ENCODE peak calls at places on chromosomes 13 and 19, in seven cellular contexts. C is HTR-8/SVneo, L is naive B cell, E is nucleus accumbens, Z is hippocampal formation, I is breast epithelium, F is T47D. S is an unnamed sample.
A peak's percentile ranks its signal among the peaks of the same experiment; 100 is the strongest.

GRCh38 chr13:98992355-98992754 is 14.5 kb upstream of the DOCK9 start:
- DNase-seq in C (no peak), L (no peak), E (no peak), Z (no peak), I (no peak), F (no peak), S (no peak)

GRCh38 chr13:73110814-73111213 is 52.0 kb downstream of the KLF5 start:
- DNase-seq in C (no peak), L (no peak), E (no peak), Z (no peak), I (no peak), F (no peak), S (no peak)

GRCh38 chr19:3458595-3459284 is 21.6 kb downstream of the SMIM24 start:
- DNase-seq in C (no peak), L (no peak), E (no peak), Z (no peak), I (no peak), F (no peak), S (peak; percentile 45)

GRCh38 chr13:106865706-106866288 is 297.9 kb upstream of the ARGLU1 start:
- DNase-seq in C (no peak), L (no peak), E (no peak), Z (no peak), I (no peak), F (no peak), S (no peak)

GRCh38 chr13:81987677-81988357 is 1646.9 kb upstream of the SPRY2 start:
- DNase-seq in C (no peak), L (no peak), E (no peak), Z (no peak), I (no peak), F (peak; percentile 29), S (no peak)

GRCh38 chr13:112775791-112776279 is 86.0 kb downstream of the ATP11A start:
- DNase-seq in C (no peak), L (no peak), E (no peak), Z (no peak), I (no peak), F (no peak), S (no peak)

GRCh38 chr19:55647732-55648656 is at the start of gene CCDC106:
- DNase-seq in C (peak; percentile 67), L (peak; percentile 67), E (peak; percentile 71), Z (peak; percentile 73), I (no peak), F (peak; percentile 70), S (peak; percentile 82)

GRCh38 chr19:1252221-1252817 is 3.9 kb downstream of the MIDN start:
- DNase-seq in C (no peak), L (peak; percentile 76), E (peak; percentile 83), Z (peak; percentile 88), I (peak; percentile 96), F (peak; percentile 68), S (peak; percentile 89)

GRCh38 chr13:49967456-49967855 is 29.4 kb upstream of the TRIM13 start:
- DNase-seq in C (no peak), L (no peak), E (no peak), Z (no peak), I (no peak), F (no peak), S (no peak)

GRCh38 chr13:78022164-78022877 is 103.7 kb upstream of the EDNRB start:
- DNase-seq in C (peak; percentile 1), L (peak; percentile 66), E (no peak), Z (peak; percentile 22), I (no peak), F (no peak), S (peak; percentile 63)

GRCh38 chr13:97385146-97385545 is 48.8 kb upstream of the RAP2A start:
- DNase-seq in C (no peak), L (no peak), E (no peak), Z (no peak), I (no peak), F (no peak), S (no peak)

GRCh38 chr13:75670496-75670895 is 34.4 kb downstream of the LMO7 start:
- DNase-seq in C (no peak), L (no peak), E (no peak), Z (no peak), I (no peak), F (no peak), S (no peak)

GRCh38 chr13:113113846-113114271 is 8.3 kb downstream of the F7 start:
- DNase-seq in C (no peak), L (no peak), E (no peak), Z (no peak), I (no peak), F (no peak), S (no peak)

GRCh38 chr19:1630811-1631210 is 21.6 kb downstream of the TCF3 start:
- DNase-seq in C (no peak), L (no peak), E (no peak), Z (no peak), I (no peak), F (no peak), S (no peak)

GRCh38 chr13:102788683-102789082 is 10.1 kb downstream of the POGLUT2 start:
- DNase-seq in C (no peak), L (no peak), E (no peak), Z (no peak), I (no peak), F (no peak), S (no peak)

GRCh38 chr19:2051771-2052704 is 994 bp upstream of the MKNK2 start:
- DNase-seq in C (no peak), L (peak; percentile 83), E (no peak), Z (no peak), I (no peak), F (peak; percentile 80), S (no peak)

GRCh38 chr13:57582032-57582431 is 49.5 kb upstream of the PCDH17 start:
- DNase-seq in C (no peak), L (no peak), E (no peak), Z (no peak), I (no peak), F (peak; percentile 40), S (no peak)

GRCh38 chr19:3645726-3646125 is 19.1 kb upstream of the CACTIN start:
- DNase-seq in C (no peak), L (no peak), E (no peak), Z (no peak), I (no peak), F (no peak), S (no peak)

GRCh38 chr19:2869618-2870017 is 2.5 kb downstream of the ZNF556 start:
- DNase-seq in C (no peak), L (no peak), E (no peak), Z (no peak), I (no peak), F (no peak), S (no peak)

GRCh38 chr19:40803857-40804782 is 5.1 kb downstream of the EGLN2 start:
- DNase-seq in C (no peak), L (peak; percentile 85), E (no peak), Z (no peak), I (no peak), F (peak; percentile 81), S (peak; percentile 10)

GRCh38 chr13:34025746-34026145 is 207.8 kb downstream of the RFC3 start:
- DNase-seq in C (no peak), L (no peak), E (no peak), Z (no peak), I (no peak), F (no peak), S (no peak)

GRCh38 chr19:56538761-56539263 is at the start of gene ZFP28:
- DNase-seq in C (peak; percentile 77), L (no peak), E (no peak), Z (no peak), I (no peak), F (no peak), S (no peak)

GRCh38 chr13:20359335-20359734 is 127.2 kb upstream of the GJB6 start:
- DNase-seq in C (peak; percentile 34), L (no peak), E (no peak), Z (no peak), I (no peak), F (no peak), S (peak; percentile 20)

GRCh38 chr19:47470447-47471195 is 1.1 kb downstream of the SLC8A2 start:
- DNase-seq in C (no peak), L (no peak), E (no peak), Z (no peak), I (no peak), F (no peak), S (no peak)